ENCODE peak calls at places on chromosomes 11 and 22, in ten cellular contexts. C, T, R, S, G, P, W, H, F and X are unnamed samples. For H3K9me3 and H3K36me3, the result is how much of the 10 kb centered on the place peaks cover.

GRCh38 chr11:110907629-110908028 is 195.4 kb upstream of the ARHGAP20 start:
- DNase-seq in C (no peak), T (no peak), R (no peak), S (no peak), G (peak), P (no peak), W (peak), H (no peak), F (no peak), X (no peak)

GRCh38 chr22:39933741-39934140 is 26.5 kb upstream of the TMA7B start:
- DNase-seq in C (no peak), T (no peak), R (no peak), S (no peak), G (no peak), P (no peak), W (no peak), H (no peak), F (no peak), X (no peak)

GRCh38 chr11:17003426-17003825 is 10.8 kb downstream of the PLEKHA7 start:
- DNase-seq in C (no peak), T (no peak), R (no peak), S (no peak), G (no peak), P (no peak), W (no peak), H (no peak), F (no peak), X (no peak)

GRCh38 chr11:132424433-132424832 is 1054.0 kb downstream of the NTM start:
- DNase-seq in C (no peak), T (no peak), R (no peak), S (no peak), G (no peak), P (no peak), W (no peak), H (no peak), F (no peak), X (no peak)

GRCh38 chr11:125263268-125263790 is 98.8 kb downstream of the PKNOX2 start:
- DNase-seq in C (peak), T (no peak), R (peak), S (peak), G (peak), P (peak), W (peak), H (no peak), F (peak), X (peak)

GRCh38 chr11:123487157-123487744 is 57.2 kb downstream of the GRAMD1B start:
- DNase-seq in C (no peak), T (no peak), R (no peak), S (no peak), G (no peak), P (no peak), W (no peak), H (no peak), F (no peak), X (no peak)

GRCh38 chr11:10809373-10810199 is 860 bp upstream of the EIF4G2 start:
- DNase-seq in C (no peak), T (peak), R (no peak), S (no peak), G (peak), P (no peak), W (peak), H (peak), F (peak), X (peak)

GRCh38 chr11:65204143-65204542 is 22.4 kb downstream of the CAPN1 start:
- DNase-seq in C (peak), T (no peak), R (peak), S (no peak), G (no peak), P (no peak), W (no peak), H (no peak), F (peak), X (no peak)

GRCh38 chr11:61976813-61977475 is 9.5 kb upstream of the FTH1 start:
- DNase-seq in C (no peak), T (no peak), R (no peak), S (no peak), G (no peak), P (no peak), W (no peak), H (no peak), F (peak), X (no peak)

GRCh38 chr22:18110944-18111758 is 542 bp downstream of the TUBA8 start:
- DNase-seq in C (no peak), T (no peak), R (no peak), S (no peak), G (no peak), P (no peak), W (no peak), H (no peak), F (no peak), X (no peak)

GRCh38 chr22:37229805-37230672 is 14.0 kb downstream of the RAC2 start:
- DNase-seq in C (peak), T (peak), R (peak), S (no peak), G (peak), P (no peak), W (peak), H (peak), F (no peak), X (no peak)

GRCh38 chr22:50112151-50113118 is 22.6 kb downstream of the MOV10L1 start:
- DNase-seq in C (no peak), T (no peak), R (no peak), S (peak), G (peak), P (no peak), W (peak), H (no peak), F (no peak), X (no peak)

GRCh38 chr11:118881130-118881717 is 2.5 kb upstream of the CXCR5 start:
- DNase-seq in C (no peak), T (no peak), R (no peak), S (no peak), G (peak), P (no peak), W (no peak), H (no peak), F (no peak), X (no peak)

GRCh38 chr11:69362315-69362714 is 68.4 kb downstream of the MYEOV start:
- DNase-seq in C (no peak), T (no peak), R (peak), S (no peak), G (no peak), P (no peak), W (no peak), H (no peak), F (no peak), X (peak)

GRCh38 chr11:91981995-91982394 is 242.6 kb upstream of the FAT3 start:
- DNase-seq in C (no peak), T (no peak), R (peak), S (peak), G (peak), P (no peak), W (peak), H (no peak), F (peak), X (peak)

GRCh38 chr11:91978747-91979146 is 245.9 kb upstream of the FAT3 start:
- DNase-seq in C (no peak), T (no peak), R (no peak), S (no peak), G (no peak), P (no peak), W (peak), H (no peak), F (no peak), X (no peak)

GRCh38 chr11:91984033-91984568 is 240.5 kb upstream of the FAT3 start:
- DNase-seq in C (no peak), T (no peak), R (no peak), S (no peak), G (no peak), P (no peak), W (peak), H (no peak), F (no peak), X (no peak)

GRCh38 chr11:91979775-91980174 is 244.8 kb upstream of the FAT3 start:
- DNase-seq in C (no peak), T (no peak), R (no peak), S (no peak), G (no peak), P (no peak), W (no peak), H (no peak), F (no peak), X (no peak)
- H3K9me3 ChIP-seq in C (under half), T (under half), R (under half), S (under half), G (under half), P (under half), W (under half), H (under half), F (under half), X (under half)

GRCh38 chr22:19469421-19469820 is 9.6 kb downstream of the UFD1 start:
- DNase-seq in C (no peak), T (no peak), R (no peak), S (no peak), G (no peak), P (no peak), W (no peak), H (no peak), F (no peak), X (no peak)

GRCh38 chr22:19473578-19473977 is 5.4 kb downstream of the UFD1 start:
- DNase-seq in C (no peak), T (no peak), R (no peak), S (no peak), G (no peak), P (no peak), W (no peak), H (no peak), F (no peak), X (no peak)

GRCh38 chr22:19471572-19471971 is 7.4 kb downstream of the UFD1 start:
- DNase-seq in C (no peak), T (no peak), R (no peak), S (no peak), G (no peak), P (no peak), W (no peak), H (no peak), F (no peak), X (no peak)

GRCh38 chr22:19470010-19470409 is 9.0 kb downstream of the UFD1 start:
- DNase-seq in C (no peak), T (no peak), R (no peak), S (no peak), G (no peak), P (no peak), W (no peak), H (no peak), F (no peak), X (no peak)

GRCh38 chr22:19472233-19472632 is 6.8 kb downstream of the UFD1 start:
- DNase-seq in C (no peak), T (no peak), R (no peak), S (no peak), G (no peak), P (no peak), W (no peak), H (no peak), F (no peak), X (no peak)
- H3K36me3 ChIP-seq in C (half or more), T (half or more), R (half or more), S (half or more), G (half or more), P (half or more), W (under half), H (under half), F (half or more), X (half or more)

GRCh38 chr22:47826016-47826415 is 1063.6 kb downstream of the TBC1D22A start:
- DNase-seq in C (no peak), T (no peak), R (peak), S (no peak), G (no peak), P (no peak), W (no peak), H (no peak), F (no peak), X (no peak)
- TF ChIP-seq CTCF in C (no peak), T (no peak), R (no peak), S (no peak), G (no peak), P (no peak), W (no peak), H (no peak), F (no peak), X (no peak)

GRCh38 chr11:108246885-108247284 is 24.0 kb downstream of the ATM start:
- DNase-seq in C (no peak), T (no peak), R (no peak), S (no peak), G (no peak), P (no peak), W (no peak), H (no peak), F (no peak), X (no peak)
- H3K9me3 ChIP-seq in C (under half), T (under half), R (under half), S (under half), G (under half), P (under half), W (under half), H (under half), F (under half), X (under half)

GRCh38 chr11:20048707-20049106 is 111.6 kb downstream of the DBX1 start:
- DNase-seq in C (no peak), T (no peak), R (no peak), S (peak), G (no peak), P (no peak), W (no peak), H (no peak), F (no peak), X (no peak)

GRCh38 chr11:20048246-20048645 is 112.0 kb downstream of the DBX1 start:
- DNase-seq in C (no peak), T (no peak), R (no peak), S (no peak), G (peak), P (no peak), W (peak), H (no peak), F (no peak), X (no peak)

GRCh38 chr11:20049231-20049630 is 111.0 kb downstream of the DBX1 start:
- DNase-seq in C (no peak), T (no peak), R (no peak), S (no peak), G (no peak), P (no peak), W (peak), H (no peak), F (no peak), X (no peak)

GRCh38 chr11:20047006-20047405 is 113.3 kb downstream of the DBX1 start:
- DNase-seq in C (no peak), T (no peak), R (no peak), S (no peak), G (no peak), P (no peak), W (no peak), H (no peak), F (no peak), X (no peak)

GRCh38 chr11:20047755-20048154 is 112.5 kb downstream of the DBX1 start:
- DNase-seq in C (no peak), T (no peak), R (no peak), S (no peak), G (no peak), P (no peak), W (no peak), H (no peak), F (no peak), X (no peak)
- H3K36me3 ChIP-seq in C (half or more), T (under half), R (half or more), S (under half), G (under half), P (half or more), W (under half), H (under half), F (half or more), X (under half)

GRCh38 chr11:116615211-116615865 is 157.4 kb downstream of the BUD13 start:
- DNase-seq in C (no peak), T (no peak), R (peak), S (no peak), G (no peak), P (no peak), W (no peak), H (no peak), F (no peak), X (no peak)
- TF ChIP-seq CTCF in C (no peak), T (peak), R (no peak), S (no peak), G (no peak), P (no peak), W (no peak), H (no peak), F (no peak), X (no peak)

GRCh38 chr22:11307996-11308395 is 4220.0 kb upstream of the OR11H1 start:
- DNase-seq in C (no peak), T (no peak), R (no peak), S (no peak), G (no peak), P (no peak), W (no peak), H (peak), F (no peak), X (no peak)
- H3K9me3 ChIP-seq in C (under half), T (under half), R (under half), S (under half), G (under half), P (under half), W (under half), H (under half), F (under half), X (under half)

DNA sequence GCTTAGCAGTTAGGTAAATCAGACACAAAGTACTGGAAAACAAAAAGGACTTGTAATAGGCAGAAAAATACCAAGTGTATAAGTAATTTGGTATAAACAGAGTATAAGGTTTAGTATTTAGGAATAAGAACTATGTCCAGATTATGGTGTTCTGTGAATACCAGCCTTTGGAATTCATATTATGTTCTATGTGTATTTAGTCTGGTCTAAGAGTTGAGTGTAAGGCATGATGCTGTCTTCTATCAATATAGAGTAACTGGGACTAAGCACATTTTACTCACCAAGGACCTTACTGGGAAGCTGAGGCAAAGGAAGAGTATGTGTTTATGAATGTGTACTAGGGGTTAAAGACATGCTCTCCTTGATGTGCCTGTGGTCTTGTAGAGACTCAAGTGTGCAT is 9.5 kb downstream of the SDHD start:
- DNase-seq in C (no peak), T (no peak), R (no peak), S (no peak), G (peak), P (no peak), W (no peak), H (no peak), F (no peak), X (no peak)
- H3K36me3 ChIP-seq in C (half or more), T (under half), R (half or more), S (half or more), G (under half), P (under half), W (under half), H (under half), F (half or more), X (half or more)

DNA sequence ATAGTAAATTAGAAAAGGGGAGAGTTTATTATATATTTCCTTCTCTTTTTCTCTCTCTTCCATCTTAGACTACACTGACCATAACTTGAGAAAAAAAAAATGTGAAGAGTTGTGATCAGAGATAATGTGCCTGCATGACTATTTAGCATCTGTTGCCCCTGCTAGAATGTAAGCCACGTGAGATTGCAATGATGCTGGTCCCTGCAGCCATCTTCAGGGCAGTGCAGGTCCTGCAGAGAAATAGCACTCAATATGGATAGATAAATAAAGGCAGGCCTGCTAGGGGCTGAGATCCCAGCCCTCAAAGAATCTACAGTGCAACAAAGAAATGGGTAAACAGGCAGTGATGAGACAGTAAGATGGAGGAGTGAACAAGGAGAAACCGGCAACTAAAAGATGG is 7.8 kb upstream of the DKK3 start:
- DNase-seq in C (no peak), T (no peak), R (no peak), S (no peak), G (no peak), P (no peak), W (no peak), H (no peak), F (no peak), X (no peak)
- TF ChIP-seq CTCF in C (no peak), T (no peak), R (no peak), S (no peak), G (no peak), P (peak), W (no peak), H (no peak), F (no peak), X (no peak)